ENCODE peak calls at places on chromosomes 7 and 10, in six cellular contexts. C is HCT116, G is K562, W is SK-N-SH, Y is GM12878, U is H1. D is an unnamed sample.

GRCh38 chr10:7300327-7300726 is 110.5 kb downstream of the SFMBT2 start:
- DNase-seq in C (no peak), G (no peak), W (peak; percentile 50), Y (no peak), U (no peak), D (no peak)

GRCh38 chr7:115009139-115009538 is 87.2 kb downstream of the MDFIC start:
- DNase-seq in C (no peak), G (no peak), W (no peak), Y (no peak), U (no peak), D (no peak)

GRCh38 chr7:84271550-84271949 is 77.0 kb upstream of the SEMA3A start:
- DNase-seq in C (no peak), G (no peak), W (no peak), Y (no peak), U (no peak), D (no peak)

GRCh38 chr10:131857156-131858117 is 43.4 kb upstream of the PPP2R2D start:
- DNase-seq in C (no peak), G (no peak), W (peak; percentile 9), Y (no peak), U (no peak), D (no peak)

GRCh38 chr10:48613015-48613414 is 8.1 kb upstream of the ARHGAP22 start:
- DNase-seq in C (no peak), G (no peak), W (no peak), Y (no peak), U (no peak), D (no peak)

GRCh38 chr10:24196426-24197039 is 12.4 kb upstream of the KIAA1217 start:
- DNase-seq in C (peak; percentile 60), G (peak; percentile 73), W (peak; percentile 76), Y (no peak), U (peak; percentile 94), D (peak; percentile 46)

GRCh38 chr7:158283016-158283974 is 304.3 kb downstream of the PTPRN2 start:
- DNase-seq in C (no peak), G (no peak), W (no peak), Y (no peak), U (peak; percentile 41), D (no peak)

GRCh38 chr7:16609842-16610450 is 35.6 kb downstream of the ANKMY2 start:
- DNase-seq in C (no peak), G (no peak), W (no peak), Y (no peak), U (no peak), D (no peak)

GRCh38 chr10:88042162-88043100 is 179.0 kb downstream of the PTEN start:
- DNase-seq in C (no peak), G (no peak), W (peak; percentile 16), Y (no peak), U (no peak), D (peak; percentile 18)

GRCh38 chr7:135508853-135509588 is 881 bp downstream of the CNOT4 start:
- DNase-seq in C (no peak), G (no peak), W (peak; percentile 58), Y (peak; percentile 13), U (no peak), D (no peak)

GRCh38 chr7:94223375-94224084 is 171.2 kb upstream of the COL1A2 start:
- DNase-seq in C (peak; percentile 41), G (no peak), W (no peak), Y (no peak), U (peak; percentile 61), D (peak; percentile 85)

GRCh38 chr10:35572583-35572982 is 32.6 kb upstream of the GJD4 start:
- DNase-seq in C (no peak), G (no peak), W (no peak), Y (no peak), U (no peak), D (no peak)

GRCh38 chr10:128095023-128095752 is 31.0 kb downstream of the MKI67 start:
- DNase-seq in C (peak; percentile 12), G (no peak), W (no peak), Y (no peak), U (no peak), D (no peak)

GRCh38 chr10:131646551-131647525 is 254.0 kb upstream of the PPP2R2D start:
- DNase-seq in C (no peak), G (no peak), W (no peak), Y (no peak), U (peak; percentile 56), D (no peak)

GRCh38 chr10:32207544-32207943 is 139.4 kb downstream of the EPC1 start:
- DNase-seq in C (peak; percentile 35), G (peak; percentile 57), W (peak; percentile 42), Y (no peak), U (peak; percentile 69), D (peak; percentile 76)

GRCh38 chr10:63866075-63866746 is 345.0 kb downstream of the REEP3 start:
- DNase-seq in C (peak; percentile 56), G (peak; percentile 74), W (peak; percentile 74), Y (peak; percentile 5), U (peak; percentile 88), D (peak; percentile 78)

GRCh38 chr7:92964156-92964555 is 127.8 kb upstream of the CDK6 start:
- DNase-seq in C (no peak), G (no peak), W (no peak), Y (no peak), U (no peak), D (no peak)

GRCh38 chr10:111089293-111089692 is 12.5 kb downstream of the ADRA2A start:
- DNase-seq in C (no peak), G (no peak), W (no peak), Y (no peak), U (no peak), D (no peak)

GRCh38 chr7:39825391-39825790 is 124.7 kb upstream of the CDK13 start:
- DNase-seq in C (no peak), G (no peak), W (no peak), Y (no peak), U (no peak), D (no peak)

GRCh38 chr10:108422286-108422685 is 1257.8 kb upstream of the SORCS1 start:
- DNase-seq in C (no peak), G (no peak), W (no peak), Y (no peak), U (no peak), D (no peak)

DNA sequence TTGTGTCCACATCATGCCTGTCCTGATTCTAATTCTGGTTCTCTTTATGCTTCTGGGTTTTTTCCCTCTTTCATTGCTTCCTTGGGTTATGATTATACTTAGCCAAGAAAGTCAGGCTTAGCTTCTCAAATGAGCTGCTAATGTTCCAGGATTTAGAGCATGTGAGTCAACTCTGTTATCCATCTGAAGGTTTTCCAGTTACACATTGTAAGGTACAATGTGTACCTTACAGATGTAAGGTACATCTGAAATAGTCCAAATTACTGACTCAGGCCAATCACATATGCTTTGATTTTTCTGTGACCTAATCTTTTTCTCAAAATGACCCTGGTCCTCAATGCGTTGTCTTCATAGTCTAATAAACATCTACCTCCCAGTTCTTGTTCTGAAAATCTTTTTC is 13.3 kb upstream of the MIOS start:
- DNase-seq in C (no peak), G (no peak), W (no peak), Y (no peak), U (no peak), D (no peak)
- TF ChIP-seq JUND in C (no peak), G (no peak), W (no peak), Y (no peak), U (no peak), D (no peak)

GRCh38 chr10:91537614-91538383 is 95.1 kb downstream of the PPP1R3C start:
- DNase-seq in C (no peak), G (no peak), W (no peak), Y (no peak), U (no peak), D (no peak)
- TF ChIP-seq JUND in C (no peak), G (no peak), W (no peak), Y (no peak), U (no peak), D (no peak)

GRCh38 chr10:74640134-74640533 is 186.3 kb upstream of the KAT6B start:
- DNase-seq in C (no peak), G (no peak), W (no peak), Y (peak; percentile 31), U (no peak), D (no peak)

GRCh38 chr10:74645681-74646080 is 180.7 kb upstream of the KAT6B start:
- DNase-seq in C (no peak), G (no peak), W (no peak), Y (no peak), U (no peak), D (no peak)

GRCh38 chr10:74641659-74642058 is 184.7 kb upstream of the KAT6B start:
- DNase-seq in C (no peak), G (no peak), W (no peak), Y (no peak), U (no peak), D (no peak)

GRCh38 chr10:74643586-74643956 is 182.8 kb upstream of the KAT6B start:
- DNase-seq in C (no peak), G (no peak), W (no peak), Y (no peak), U (no peak), D (peak; percentile 11)

GRCh38 chr10:74642901-74643585 is 183.4 kb upstream of the KAT6B start:
- DNase-seq in C (no peak), G (no peak), W (no peak), Y (no peak), U (no peak), D (no peak)
- TF ChIP-seq JUND in C (no peak), G (no peak), W (no peak), Y (no peak), U (no peak), D (no peak)

GRCh38 chr10:43203491-43204393 is 63.1 kb downstream of the RASGEF1A start:
- DNase-seq in C (peak; percentile 58), G (peak; percentile 94), W (peak; percentile 52), Y (no peak), U (peak; percentile 96), D (peak; percentile 90)
- TF ChIP-seq JUND in C (no peak), G (no peak), W (no peak), Y (no peak), U (no peak), D (no peak)

GRCh38 chr7:101133621-101134398 is 6.9 kb downstream of the SERPINE1 start:
- DNase-seq in C (no peak), G (peak; percentile 67), W (no peak), Y (no peak), U (no peak), D (no peak)

GRCh38 chr7:101129603-101130117 is 2.8 kb downstream of the SERPINE1 start:
- DNase-seq in C (no peak), G (no peak), W (no peak), Y (no peak), U (no peak), D (no peak)

GRCh38 chr7:101138149-101138870 is 11.4 kb downstream of the SERPINE1 start:
- DNase-seq in C (peak; percentile 97), G (peak; percentile 91), W (peak; percentile 88), Y (peak; percentile 79), U (peak; percentile 80), D (no peak)

GRCh38 chr7:101137651-101138148 is 10.8 kb downstream of the SERPINE1 start:
- DNase-seq in C (no peak), G (no peak), W (no peak), Y (no peak), U (no peak), D (no peak)

GRCh38 chr7:101134399-101134980 is 7.6 kb downstream of the SERPINE1 start:
- DNase-seq in C (no peak), G (no peak), W (no peak), Y (no peak), U (no peak), D (no peak)
- TF ChIP-seq JUND in C (no peak), G (no peak), W (no peak), Y (no peak), U (no peak), D (no peak)

DNA sequence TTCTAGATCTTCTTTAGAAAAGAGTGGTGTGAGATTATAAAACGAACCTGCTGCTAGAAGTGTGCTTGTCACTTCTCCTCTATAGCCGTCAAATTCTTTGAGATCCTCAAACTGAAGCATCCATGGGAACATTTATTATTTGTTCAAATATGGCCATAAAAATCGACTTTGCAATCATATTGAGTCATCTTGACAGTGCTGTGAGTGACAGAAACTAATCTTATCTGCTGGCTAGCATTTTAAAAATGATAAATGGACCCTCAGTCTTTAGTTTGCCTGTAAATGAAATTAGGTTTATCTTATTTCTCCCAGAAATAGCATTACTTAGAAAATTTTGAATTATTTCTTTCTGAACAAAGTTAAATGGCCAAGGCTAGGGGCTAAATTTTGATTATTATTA is 290.8 kb downstream of the EXOC4 start:
- DNase-seq in C (no peak), G (no peak), W (no peak), Y (no peak), U (no peak), D (no peak)
- TF ChIP-seq JUND in C (no peak), G (no peak), W (peak; percentile 14), Y (no peak), U (no peak), D (no peak)

D was measured in T47D.